ENCODE peak calls at places on chromosomes 2 and 18, in seven cellular contexts. Q is KG1; K is PC-9; Y is stimulated activated CD8-positive, alpha-beta memory T cell treated with anti-CD3 and anti-CD28 coated beads, Interleukin-15, amount 100 ng/mL, for 24 hours; B is endothelial cell; J is HT-29; A is non-pigmented ciliary epithelial cell. C is an unnamed sample.

GRCh38 chr2:216139884-216140283 is 30.7 kb downstream of the XRCC5 start:
- DNase-seq in Q (no peak), K (no peak), Y (no peak), B (peak), J (peak), A (no peak), C (no peak)

GRCh38 chr2:141931797-141932196 is 199.0 kb downstream of the LRP1B start:
- DNase-seq in Q (no peak), K (no peak), Y (no peak), B (no peak), J (no peak), A (no peak), C (no peak)

GRCh38 chr2:65479528-65479927 is 47.1 kb upstream of the SPRED2 start:
- DNase-seq in Q (no peak), K (no peak), Y (no peak), B (no peak), J (no peak), A (no peak), C (no peak)

GRCh38 chr2:98932164-98932563 is 3.9 kb downstream of the CRACDL start:
- DNase-seq in Q (no peak), K (no peak), Y (no peak), B (no peak), J (no peak), A (no peak), C (no peak)

GRCh38 chr2:164784376-164784775 is 57.2 kb downstream of the COBLL1 start:
- DNase-seq in Q (no peak), K (no peak), Y (no peak), B (peak), J (no peak), A (peak), C (no peak)

GRCh38 chr18:13572721-13573120 is 153.6 kb downstream of the FAM210A start:
- DNase-seq in Q (no peak), K (no peak), Y (no peak), B (no peak), J (no peak), A (no peak), C (no peak)

GRCh38 chr2:229164545-229165249 is 106.4 kb downstream of the PID1 start:
- DNase-seq in Q (no peak), K (no peak), Y (no peak), B (no peak), J (no peak), A (no peak), C (no peak)

GRCh38 chr2:72607189-72607588 is 218.6 kb downstream of the EXOC6B start:
- DNase-seq in Q (no peak), K (no peak), Y (no peak), B (no peak), J (no peak), A (no peak), C (no peak)

GRCh38 chr2:521853-522530 is 155.2 kb downstream of the TMEM18 start:
- DNase-seq in Q (no peak), K (no peak), Y (no peak), B (no peak), J (no peak), A (no peak), C (no peak)

GRCh38 chr2:232901711-232902578 is 31.9 kb downstream of the SNORC start:
- DNase-seq in Q (no peak), K (peak), Y (no peak), B (no peak), J (peak), A (peak), C (no peak)

GRCh38 chr2:107259411-107260195 is 373.6 kb upstream of the ST6GAL2 start:
- DNase-seq in Q (no peak), K (no peak), Y (no peak), B (no peak), J (no peak), A (no peak), C (no peak)

GRCh38 chr2:219247678-219248642 is 2.7 kb downstream of the STK16 start:
- DNase-seq in Q (no peak), K (no peak), Y (no peak), B (no peak), J (no peak), A (no peak), C (no peak)

GRCh38 chr2:77507657-77508056 is 14.5 kb downstream of the LRRTM4 start:
- DNase-seq in Q (no peak), K (no peak), Y (no peak), B (no peak), J (no peak), A (no peak), C (no peak)

GRCh38 chr2:73020657-73021370 is 50.7 kb downstream of the SFXN5 start:
- DNase-seq in Q (no peak), K (no peak), Y (no peak), B (no peak), J (no peak), A (peak), C (no peak)

GRCh38 chr2:68909793-68910674 is 38.8 kb upstream of the BMP10 start:
- DNase-seq in Q (peak), K (peak), Y (peak), B (peak), J (peak), A (peak), C (peak)

GRCh38 chr2:86223682-86224560 is 24.7 kb downstream of the MRPL35 start:
- DNase-seq in Q (no peak), K (no peak), Y (no peak), B (no peak), J (no peak), A (peak), C (peak)

GRCh38 chr2:111161971-111162370 is 41.3 kb downstream of the BCL2L11 start:
- DNase-seq in Q (no peak), K (no peak), Y (no peak), B (no peak), J (no peak), A (no peak), C (no peak)

GRCh38 chr2:121134728-121135127 is 150.3 kb downstream of the TFCP2L1 start:
- DNase-seq in Q (no peak), K (no peak), Y (no peak), B (no peak), J (no peak), A (no peak), C (no peak)

GRCh38 chr2:85191157-85191556 is 58.0 kb downstream of the TCF7L1 start:
- DNase-seq in Q (no peak), K (no peak), Y (no peak), B (no peak), J (no peak), A (no peak), C (no peak)

GRCh38 chr18:56130481-56130880 is 507.9 kb downstream of the TXNL1 start:
- DNase-seq in Q (no peak), K (no peak), Y (no peak), B (no peak), J (no peak), A (no peak), C (no peak)

GRCh38 chr2:215879977-215880940 is 133.1 kb downstream of the MREG start:
- DNase-seq in Q (no peak), K (no peak), Y (no peak), B (no peak), J (no peak), A (no peak), C (no peak)

GRCh38 chr2:177532567-177532966 is 140.0 kb downstream of the AGPS start:
- DNase-seq in Q (no peak), K (no peak), Y (no peak), B (no peak), J (no peak), A (no peak), C (no peak)

GRCh38 chr2:73297151-73297559 is 3.8 kb upstream of the EGR4 start:
- DNase-seq in Q (no peak), K (no peak), Y (no peak), B (no peak), J (no peak), A (no peak), C (no peak)

GRCh38 chr2:205657579-205657978 is 24.7 kb upstream of the NRP2 start:
- DNase-seq in Q (no peak), K (no peak), Y (no peak), B (no peak), J (no peak), A (no peak), C (peak)

GRCh38 chr2:165793779-165794519 is at the start of gene GALNT3:
- DNase-seq in Q (no peak), K (peak), Y (no peak), B (peak), J (peak), A (no peak), C (peak)

GRCh38 chr2:42843131-42843530 is 50.7 kb upstream of the HAAO start:
- DNase-seq in Q (no peak), K (no peak), Y (no peak), B (no peak), J (no peak), A (no peak), C (no peak)

GRCh38 chr2:222904557-222905258 is 43.9 kb downstream of the ACSL3 start:
- DNase-seq in Q (no peak), K (no peak), Y (no peak), B (no peak), J (no peak), A (peak), C (no peak)

GRCh38 chr18:54359233-54359632 is 1.5 kb downstream of the C18orf54 start:
- DNase-seq in Q (no peak), K (no peak), Y (no peak), B (no peak), J (no peak), A (no peak), C (no peak)

GRCh38 chr18:30381826-30382225 is 660.7 kb downstream of the DSC3 start:
- DNase-seq in Q (no peak), K (no peak), Y (no peak), B (no peak), J (no peak), A (no peak), C (no peak)

GRCh38 chr2:24708537-24709152 is 84.5 kb downstream of the PTRHD1 start:
- DNase-seq in Q (no peak), K (no peak), Y (no peak), B (no peak), J (no peak), A (peak), C (no peak)

GRCh38 chr2:186841940-186842339 is 7.0 kb downstream of the ZSWIM2 start:
- DNase-seq in Q (no peak), K (no peak), Y (no peak), B (no peak), J (no peak), A (peak), C (no peak)

GRCh38 chr18:59084286-59084779 is 55.4 kb upstream of the SEC11C start:
- DNase-seq in Q (peak), K (peak), Y (peak), B (peak), J (peak), A (peak), C (peak)

C was measured in sigmoid colon.